ENCODE peak calls at places on chromosomes 7 and 10, in four cellular contexts. D, Y, Q and F are unnamed samples.

GRCh38 chr10:122204691-122205489 is 66.2 kb upstream of the BTBD16 start:
- DNase-seq in D (no peak), Y (no peak), Q (no peak), F (no peak)

GRCh38 chr7:1225462-1226154 is 7.1 kb upstream of the UNCX start:
- DNase-seq in Y (no peak), Q (peak), D (peak), F (no peak)

GRCh38 chr10:103975169-103975568 is 8.2 kb downstream of the SLK start:
- DNase-seq in Q (no peak), D (no peak), Y (no peak), F (no peak)

GRCh38 chr7:154644366-154644765 is 358.6 kb downstream of the PAXIP1 start:
- DNase-seq in Q (no peak), D (no peak), Y (no peak), F (peak)

GRCh38 chr7:144037414-144038096 is 11.2 kb upstream of the OR2A5 start:
- DNase-seq in Y (no peak), D (no peak), Q (no peak), F (no peak)

GRCh38 chr7:107609861-107610260 is 29.8 kb downstream of the BCAP29 start:
- DNase-seq in Q (no peak), D (no peak), Y (no peak), F (no peak)

GRCh38 chr7:1961776-1962276 is 270.9 kb downstream of the MAD1L1 start:
- DNase-seq in D (peak), Y (peak), Q (no peak), F (peak)

GRCh38 chr7:38506004-38506403 is 125.2 kb downstream of the AMPH start:
- DNase-seq in Y (no peak), Q (no peak), D (no peak), F (no peak)

GRCh38 chr7:68980011-68980410 is 618.3 kb upstream of the AUTS2 start:
- DNase-seq in D (no peak), Q (no peak), Y (no peak), F (no peak)

GRCh38 chr7:42642699-42643098 is 269.2 kb downstream of the C7orf25 start:
- DNase-seq in Q (no peak), D (no peak), Y (no peak), F (no peak)

GRCh38 chr10:64529003-64529350 is 1007.8 kb downstream of the REEP3 start:
- DNase-seq in D (no peak), Q (no peak), Y (no peak), F (no peak)

GRCh38 chr7:2810682-2811471 is 33.2 kb downstream of the GNA12 start:
- DNase-seq in D (no peak), Y (no peak), Q (no peak), F (no peak)

GRCh38 chr10:2986341-2986933 is 80.9 kb upstream of the PFKP start:
- DNase-seq in Q (no peak), D (no peak), Y (no peak), F (no peak)

GRCh38 chr10:79298403-79299244 is 48.6 kb upstream of the PPIF start:
- DNase-seq in Q (no peak), Y (no peak), D (no peak), F (peak)

GRCh38 chr10:105770813-105771212 is 1129.7 kb downstream of the SORCS3 start:
- DNase-seq in Q (no peak), Y (no peak), D (no peak), F (no peak)

GRCh38 chr7:94335586-94335985 is 59.1 kb upstream of the COL1A2 start:
- DNase-seq in Y (no peak), D (no peak), Q (no peak), F (no peak)

GRCh38 chr10:124504711-124505110 is 43.1 kb downstream of the LHPP start:
- DNase-seq in D (no peak), Y (no peak), Q (no peak), F (no peak)

GRCh38 chr7:85186521-85187241 is at the start of gene SEMA3D:
- DNase-seq in Q (no peak), D (peak), Y (no peak), F (peak)

GRCh38 chr10:123665371-123666286 is 526 bp upstream of the GPR26 start:
- DNase-seq in Q (no peak), Y (no peak), D (no peak), F (no peak)

GRCh38 chr7:158022601-158023000 is 565.0 kb downstream of the PTPRN2 start:
- DNase-seq in Q (no peak), D (no peak), Y (no peak), F (no peak)

GRCh38 chr10:76467104-76467503 is 1035.7 kb downstream of the LRMDA start:
- DNase-seq in Y (no peak), Q (no peak), D (no peak), F (no peak)

GRCh38 chr7:77335581-77335980 is 80.6 kb downstream of the GSAP start:
- DNase-seq in D (no peak), Q (no peak), Y (no peak), F (no peak)

GRCh38 chr10:70940834-70941568 is 52.6 kb upstream of the PCBD1 start:
- DNase-seq in Y (no peak), D (no peak), Q (no peak), F (peak)

GRCh38 chr10:71998119-71998839 is 34.1 kb downstream of the CHST3 start:
- DNase-seq in Y (no peak), D (no peak), Q (no peak), F (no peak)

GRCh38 chr10:122264442-122264841 is 6.7 kb upstream of the BTBD16 start:
- DNase-seq in Y (no peak), Q (no peak), D (no peak), F (no peak)

GRCh38 chr7:18408868-18409267 is 86.7 kb upstream of the HDAC9 start:
- DNase-seq in Q (no peak), D (no peak), Y (no peak), F (no peak)

GRCh38 chr10:125064681-125065492 is 95.5 kb downstream of the CTBP2 start:
- DNase-seq in Y (no peak), Q (no peak), D (no peak), F (peak)

GRCh38 chr7:149828357-149829309 is 9.5 kb upstream of the ZNF862 start:
- DNase-seq in Q (no peak), D (peak), Y (no peak), F (no peak)

GRCh38 chr10:42491801-42492200 is 146.6 kb downstream of the ZNF33B start:
- DNase-seq in Y (no peak), D (no peak), Q (no peak), F (no peak)

GRCh38 chr10:43137701-43137970 is 609 bp upstream of the CSGALNACT2 start:
- DNase-seq in Q (no peak), D (peak), Y (no peak), F (no peak)

GRCh38 chr10:21944727-21945386 is 58.7 kb downstream of the DNAJC1 start:
- DNase-seq in D (no peak), Y (no peak), Q (no peak), F (no peak)

GRCh38 chr10:117537436-117537903 is 5.1 kb upstream of the EMX2 start:
- DNase-seq in D (peak), Q (no peak), Y (no peak), F (no peak)